ENCODE peak calls at places on chromosomes 5 and 9, in four cellular contexts. One of them, this sample, is unnamed.

GRCh38 chr9:93642961-93643360 is 66.6 kb downstream of the PHF2 start:
- DNase-seq in A549: no peak
- DNase-seq in heart right ventricle: no peak
- DNase-seq in left ventricle myocardium inferior: no peak
- DNase-seq in this sample: no peak

GRCh38 chr9:121735792-121736130 is 84.3 kb downstream of the DAB2IP start:
- DNase-seq in A549: peak; percentile 12
- DNase-seq in heart right ventricle: no peak
- DNase-seq in left ventricle myocardium inferior: no peak
- DNase-seq in this sample: no peak

GRCh38 chr9:137449931-137450537 is 8.9 kb upstream of the ENTPD8 start:
- DNase-seq in A549: no peak
- DNase-seq in heart right ventricle: no peak
- DNase-seq in left ventricle myocardium inferior: no peak
- DNase-seq in this sample: peak; percentile 47

GRCh38 chr9:115691097-115691496 is 462.5 kb upstream of the PAPPA start:
- DNase-seq in A549: peak; percentile 83
- DNase-seq in heart right ventricle: no peak
- DNase-seq in left ventricle myocardium inferior: no peak
- DNase-seq in this sample: no peak

GRCh38 chr9:112711050-112711689 is 6.7 kb downstream of the INIP start:
- DNase-seq in A549: peak; percentile 42
- DNase-seq in heart right ventricle: no peak
- DNase-seq in left ventricle myocardium inferior: no peak
- DNase-seq in this sample: no peak

GRCh38 chr9:84993105-84993504 is 323.6 kb downstream of the NTRK2 start:
- DNase-seq in A549: no peak
- DNase-seq in heart right ventricle: no peak
- DNase-seq in left ventricle myocardium inferior: no peak
- DNase-seq in this sample: no peak

GRCh38 chr9:88966894-88967676 is 24.2 kb upstream of the S1PR3 start:
- DNase-seq in A549: no peak
- DNase-seq in heart right ventricle: no peak
- DNase-seq in left ventricle myocardium inferior: no peak
- DNase-seq in this sample: no peak

GRCh38 chr5:61055434-61056006 is 106.7 kb downstream of the SMIM15 start:
- DNase-seq in A549: peak; percentile 62
- DNase-seq in heart right ventricle: no peak
- DNase-seq in left ventricle myocardium inferior: no peak
- DNase-seq in this sample: no peak

GRCh38 chr5:140591747-140592372 is 27.2 kb downstream of the SLC35A4 start:
- DNase-seq in A549: no peak
- DNase-seq in heart right ventricle: no peak
- DNase-seq in left ventricle myocardium inferior: no peak
- DNase-seq in this sample: no peak

GRCh38 chr5:15995206-15996052 is 184.2 kb downstream of the MARCHF11 start:
- DNase-seq in A549: peak; percentile 16
- DNase-seq in heart right ventricle: no peak
- DNase-seq in left ventricle myocardium inferior: no peak
- DNase-seq in this sample: no peak

DNA sequence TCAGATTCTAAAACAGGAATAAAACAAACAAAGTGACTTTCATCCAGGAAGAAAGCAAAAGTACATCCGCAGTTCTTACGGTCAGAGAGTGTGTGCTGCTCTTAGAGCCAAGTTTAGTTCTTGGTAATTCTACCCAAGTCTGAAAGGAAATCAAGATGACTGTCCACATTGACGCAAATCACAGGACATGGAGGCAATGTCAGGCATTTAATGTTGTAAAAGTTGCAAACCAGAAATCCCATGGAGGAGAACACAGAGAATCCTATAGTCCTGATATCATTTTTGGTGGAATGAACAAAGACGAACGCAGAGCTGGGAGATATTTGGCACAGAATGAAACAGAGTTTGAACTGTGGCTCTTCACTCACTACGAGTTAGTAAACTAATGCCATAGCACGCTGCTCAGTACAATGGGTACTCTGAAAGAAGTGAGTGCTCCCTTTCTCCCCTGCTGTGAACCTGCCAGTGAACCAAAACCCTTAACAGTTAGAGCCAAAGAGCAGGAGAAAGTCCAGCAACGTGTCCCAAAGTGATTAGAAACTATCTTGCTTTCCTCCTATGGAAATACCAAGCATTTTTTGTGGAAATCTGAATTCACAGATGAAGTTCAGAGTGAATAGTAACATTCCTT is 74.3 kb downstream of the MUSK start:
- DNase-seq in A549: no peak
- DNase-seq in heart right ventricle: no peak
- DNase-seq in left ventricle myocardium inferior: no peak
- DNase-seq in this sample: no peak
- H3K4me3 ChIP-seq in A549: no peak overlapping the region
- H3K4me3 ChIP-seq in heart right ventricle: no peak overlapping the region
- H3K4me3 ChIP-seq in left ventricle myocardium inferior: no peak overlapping the region
- H3K4me3 ChIP-seq in this sample: no peak overlapping the region

GRCh38 chr9:86721843-86722705 is 225.2 kb downstream of the GAS1 start:
- DNase-seq in A549: no peak
- DNase-seq in heart right ventricle: peak; percentile 51
- DNase-seq in left ventricle myocardium inferior: peak; percentile 27
- DNase-seq in this sample: no peak
- H3K27ac ChIP-seq in A549: no peak overlapping the region
- H3K27ac ChIP-seq in heart right ventricle: peak overlapping the region; percentile 75
- H3K27ac ChIP-seq in left ventricle myocardium inferior: peak overlapping the region; percentile 80
- H3K27ac ChIP-seq in this sample: no peak overlapping the region

GRCh38 chr5:67537439-67538342 is 341.1 kb upstream of the CD180 start:
- DNase-seq in A549: no peak
- DNase-seq in heart right ventricle: no peak
- DNase-seq in left ventricle myocardium inferior: no peak
- DNase-seq in this sample: no peak
- H3K4me3 ChIP-seq in A549: no peak overlapping the region
- H3K4me3 ChIP-seq in heart right ventricle: peak overlapping the region; percentile 23
- H3K4me3 ChIP-seq in left ventricle myocardium inferior: peak overlapping the region; percentile 42
- H3K4me3 ChIP-seq in this sample: peak overlapping the region; percentile 46

DNA sequence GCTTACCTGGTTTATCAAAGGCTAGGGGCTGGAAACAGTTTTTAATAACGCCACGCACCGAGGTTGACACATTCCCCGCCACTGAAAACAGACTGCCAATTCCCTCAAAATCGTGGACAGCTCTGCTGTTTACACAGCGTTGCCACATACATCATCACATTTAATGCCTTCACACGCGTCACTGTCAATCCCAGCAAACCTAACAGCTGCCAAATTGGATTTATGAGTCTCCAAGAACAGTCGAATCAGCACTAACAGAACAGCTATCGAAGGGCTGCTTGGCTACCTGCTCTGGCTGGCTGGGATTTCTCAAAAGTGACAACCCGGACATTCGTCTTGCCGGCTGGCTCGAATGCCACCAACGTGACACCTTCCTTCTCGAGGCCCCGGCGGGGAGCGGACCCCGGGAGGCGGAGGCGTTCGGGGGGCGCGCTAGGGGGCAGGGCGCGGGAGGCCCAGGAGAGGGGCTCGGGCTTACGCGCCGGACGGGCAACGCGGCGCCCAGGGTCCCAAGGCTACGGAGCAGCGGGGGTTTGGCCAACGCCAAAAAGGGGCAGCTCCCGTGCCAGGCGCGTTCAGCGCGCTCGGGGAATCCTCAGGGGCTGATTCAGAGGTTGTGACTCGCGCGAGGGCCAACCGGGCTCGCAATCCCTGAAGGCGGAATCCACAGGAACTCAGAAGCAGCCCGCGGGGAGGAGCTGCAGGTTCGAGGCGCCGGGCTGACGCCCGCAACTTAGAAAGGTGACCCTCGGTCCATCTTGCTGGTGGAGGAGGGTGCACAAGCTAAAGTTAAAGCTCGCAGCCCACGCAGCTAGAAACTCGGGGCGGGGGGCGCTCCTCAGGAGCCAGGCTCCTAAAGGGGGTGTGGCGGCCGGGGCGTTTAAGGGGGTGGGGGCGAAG is 1.2 kb downstream of the CDC14B start:
- DNase-seq in A549: peak; percentile 29
- DNase-seq in heart right ventricle: peak; percentile 40
- DNase-seq in left ventricle myocardium inferior: peak; percentile 38
- DNase-seq in this sample: no peak
- H3K27ac ChIP-seq in A549: peak overlapping the region; percentile 81
- H3K27ac ChIP-seq in heart right ventricle: peak overlapping the region; percentile 91
- H3K27ac ChIP-seq in left ventricle myocardium inferior: peak overlapping the region; percentile 93
- H3K27ac ChIP-seq in this sample: no peak overlapping the region

GRCh38 chr9:108060165-108060564 is 570.6 kb upstream of the KLF4 start:
- DNase-seq in A549: no peak
- DNase-seq in heart right ventricle: no peak
- DNase-seq in left ventricle myocardium inferior: no peak
- DNase-seq in this sample: no peak

GRCh38 chr9:108056805-108057386 is 567.3 kb upstream of the KLF4 start:
- DNase-seq in A549: peak; percentile 67
- DNase-seq in heart right ventricle: no peak
- DNase-seq in left ventricle myocardium inferior: no peak
- DNase-seq in this sample: no peak

GRCh38 chr9:108056083-108056804 is 566.7 kb upstream of the KLF4 start:
- DNase-seq in A549: peak; percentile 31
- DNase-seq in heart right ventricle: no peak
- DNase-seq in left ventricle myocardium inferior: no peak
- DNase-seq in this sample: no peak

GRCh38 chr9:108058137-108058779 is 568.7 kb upstream of the KLF4 start:
- DNase-seq in A549: peak; percentile 47
- DNase-seq in heart right ventricle: no peak
- DNase-seq in left ventricle myocardium inferior: no peak
- DNase-seq in this sample: no peak

GRCh38 chr9:108057421-108058136 is 568.0 kb upstream of the KLF4 start:
- DNase-seq in A549: peak; percentile 89
- DNase-seq in heart right ventricle: no peak
- DNase-seq in left ventricle myocardium inferior: no peak
- DNase-seq in this sample: no peak
- H3K4me3 ChIP-seq in A549: peak overlapping the region; percentile 6
- H3K4me3 ChIP-seq in heart right ventricle: no peak overlapping the region
- H3K4me3 ChIP-seq in left ventricle myocardium inferior: no peak overlapping the region
- H3K4me3 ChIP-seq in this sample: no peak overlapping the region

DNA sequence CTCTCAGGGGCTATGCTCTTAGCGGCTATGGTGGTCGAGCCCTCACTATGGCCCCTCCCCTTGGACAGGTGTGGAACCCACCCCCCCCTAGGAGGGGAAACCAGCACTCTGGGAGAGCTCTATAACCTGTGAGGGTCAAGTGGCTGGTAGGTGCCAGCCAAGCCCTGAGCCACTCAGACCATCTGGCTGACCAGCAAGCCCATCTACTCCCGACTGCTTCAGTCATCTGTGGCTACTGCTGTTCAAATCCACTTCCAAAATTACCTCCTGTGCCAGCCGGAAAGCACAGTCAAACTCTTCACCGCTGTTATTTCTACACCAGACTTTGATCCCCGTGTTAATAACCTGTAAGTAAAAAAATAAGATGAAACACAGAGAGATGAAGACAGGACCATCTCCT is 28.5 kb downstream of the NSUN2 start:
- DNase-seq in A549: no peak
- DNase-seq in heart right ventricle: no peak
- DNase-seq in left ventricle myocardium inferior: no peak
- DNase-seq in this sample: no peak
- H3K27ac ChIP-seq in A549: no peak overlapping the region
- H3K27ac ChIP-seq in heart right ventricle: no peak overlapping the region
- H3K27ac ChIP-seq in left ventricle myocardium inferior: no peak overlapping the region
- H3K27ac ChIP-seq in this sample: no peak overlapping the region

GRCh38 chr9:34176089-34176488 is 2.8 kb upstream of the UBAP1 start:
- DNase-seq in A549: no peak
- DNase-seq in heart right ventricle: no peak
- DNase-seq in left ventricle myocardium inferior: no peak
- DNase-seq in this sample: no peak

GRCh38 chr9:34177906-34178697 is 741 bp upstream of the UBAP1 start:
- DNase-seq in A549: no peak
- DNase-seq in heart right ventricle: no peak
- DNase-seq in left ventricle myocardium inferior: no peak
- DNase-seq in this sample: no peak

GRCh38 chr9:34179528-34180138 is 790 bp downstream of the UBAP1 start:
- DNase-seq in A549: peak; percentile 23
- DNase-seq in heart right ventricle: no peak
- DNase-seq in left ventricle myocardium inferior: no peak
- DNase-seq in this sample: no peak

GRCh38 chr9:34178698-34179527 is at the start of gene UBAP1:
- DNase-seq in A549: peak; percentile 98
- DNase-seq in heart right ventricle: peak; percentile 97
- DNase-seq in left ventricle myocardium inferior: peak; percentile 96
- DNase-seq in this sample: peak; percentile 96
- H3K4me3 ChIP-seq in A549: peak within 1 kb of the TSS; percentile 88
- H3K4me3 ChIP-seq in heart right ventricle: peak within 1 kb of the TSS; percentile 87
- H3K4me3 ChIP-seq in left ventricle myocardium inferior: peak within 1 kb of the TSS; percentile 91
- H3K4me3 ChIP-seq in this sample: peak within 1 kb of the TSS; percentile 93

This sample was measured in CD8-positive, alpha-beta T cell.